ENCODE peak calls at places on chromosomes 12 and 14, in six cellular contexts. W is amygdala, H is upper lobe of left lung, Z is NCI-H1092 treated with DMSO at 0.1 percent for 48 hours, V is SW480, M is NCI-H748 treated with DMSO at 0.1 percent for 48 hours. P is an unnamed sample.

GRCh38 chr14:74954232-74954946 is 1.0 kb downstream of the PGF start:
- DNase-seq in W (no peak), M (peak; percentile 65), Z (peak; percentile 75), H (peak; percentile 78), V (no peak), P (no peak)

GRCh38 chr14:93984987-93985410 is 8.6 kb upstream of the ASB2 start:
- DNase-seq in Z (no peak), W (no peak), M (no peak), V (peak; percentile 81), H (no peak), P (no peak)

GRCh38 chr14:58638231-58639205 is 756 bp downstream of the DACT1 start:
- DNase-seq in W (no peak), M (no peak), Z (peak; percentile 24), V (peak; percentile 16), H (peak; percentile 89), P (no peak)

GRCh38 chr12:38669530-38669929 is 235.9 kb downstream of the CPNE8 start:
- DNase-seq in Z (no peak), V (no peak), H (no peak), W (no peak), M (no peak), P (no peak)

GRCh38 chr14:64763801-64764511 is 59.7 kb downstream of the PLEKHG3 start:
- DNase-seq in V (no peak), M (no peak), Z (peak; percentile 19), H (no peak), W (no peak), P (no peak)

GRCh38 chr14:57846631-57847030 is 19.3 kb downstream of the SLC35F4 start:
- DNase-seq in H (no peak), Z (no peak), V (no peak), W (no peak), M (no peak), P (no peak)

GRCh38 chr12:6919588-6919987 is 5.2 kb downstream of the ENO2 start:
- DNase-seq in V (no peak), H (no peak), Z (no peak), M (no peak), W (no peak), P (no peak)

GRCh38 chr12:10098762-10099161 is at the start of gene CLEC1A:
- DNase-seq in W (no peak), M (no peak), H (peak; percentile 20), V (no peak), Z (no peak), P (no peak)

GRCh38 chr14:89417469-89418225 is 614 bp upstream of the FOXN3 start:
- DNase-seq in M (peak; percentile 57), V (peak; percentile 87), H (no peak), Z (peak; percentile 57), W (peak; percentile 50), P (peak; percentile 67)

GRCh38 chr12:26870491-26871419 is 37.8 kb upstream of the ITPR2 start:
- DNase-seq in V (no peak), M (no peak), Z (peak; percentile 80), W (no peak), H (no peak), P (no peak)

GRCh38 chr12:94109154-94109553 is 39.2 kb upstream of the PLXNC1 start:
- DNase-seq in V (no peak), W (no peak), H (no peak), M (no peak), Z (no peak), P (no peak)

GRCh38 chr12:2268478-2269286 is 215.9 kb downstream of the CACNA1C start:
- DNase-seq in W (no peak), H (no peak), M (no peak), Z (no peak), V (no peak), P (no peak)

GRCh38 chr14:49447725-49448124 is 138.5 kb downstream of the RPS29 start:
- DNase-seq in Z (no peak), H (no peak), W (no peak), M (no peak), V (no peak), P (no peak)

GRCh38 chr12:45342848-45343247 is 127.0 kb downstream of the ANO6 start:
- DNase-seq in Z (no peak), W (no peak), V (no peak), M (no peak), H (no peak), P (no peak)

GRCh38 chr12:130164216-130164542 is 1.9 kb downstream of the FZD10 start:
- DNase-seq in W (no peak), H (no peak), V (no peak), M (no peak), Z (no peak), P (no peak)

GRCh38 chr12:95323204-95323603 is 105.6 kb downstream of the VEZT start:
- DNase-seq in H (no peak), V (no peak), M (no peak), W (no peak), Z (no peak), P (no peak)

GRCh38 chr14:27181304-27181703 is 583.5 kb upstream of the NOVA1 start:
- DNase-seq in H (no peak), Z (no peak), M (no peak), V (no peak), W (no peak), P (no peak)

GRCh38 chr12:5171701-5172100 is 128.0 kb downstream of the KCNA5 start:
- DNase-seq in H (no peak), M (no peak), Z (peak; percentile 23), W (no peak), V (peak; percentile 78), P (no peak)

GRCh38 chr12:17456486-17456885 is 633.5 kb downstream of the RERGL start:
- DNase-seq in W (no peak), M (no peak), H (no peak), V (no peak), Z (no peak), P (no peak)

GRCh38 chr12:53101931-53102781 is 1.1 kb upstream of the SOAT2 start:
- DNase-seq in W (no peak), Z (no peak), H (peak; percentile 65), M (no peak), V (no peak), P (no peak)

GRCh38 chr12:113413488-113413939 is 8.7 kb upstream of the SDSL start:
- DNase-seq in H (no peak), W (no peak), Z (no peak), M (no peak), V (no peak), P (peak; percentile 94)

GRCh38 chr12:29273178-29273843 is 107.7 kb downstream of the ERGIC2 start:
- DNase-seq in W (no peak), M (no peak), H (no peak), Z (no peak), V (no peak), P (no peak)

GRCh38 chr12:124993568-124994434 is at the start of gene BRI3BP:
- DNase-seq in M (peak; percentile 44), H (peak; percentile 96), V (peak; percentile 37), W (no peak), Z (peak; percentile 52), P (peak; percentile 81)

GRCh38 chr12:89707623-89707991 is 1.0 kb downstream of the ATP2B1 start:
- DNase-seq in Z (peak; percentile 34), V (no peak), M (peak; percentile 26), H (peak; percentile 69), W (no peak), P (peak; percentile 49)

GRCh38 chr14:79510659-79511058 is 700.6 kb downstream of the DIO2 start:
- DNase-seq in V (no peak), M (no peak), W (no peak), Z (no peak), H (no peak), P (no peak)

GRCh38 chr14:55077691-55078151 is 26.3 kb downstream of the MAPK1IP1L start:
- DNase-seq in M (no peak), H (no peak), Z (no peak), V (peak; percentile 91), W (no peak), P (no peak)

GRCh38 chr14:101577221-101577909 is 16.1 kb downstream of the DIO3 start:
- DNase-seq in W (no peak), H (no peak), V (no peak), Z (no peak), M (no peak), P (no peak)

GRCh38 chr12:21330682-21331253 is 3.9 kb downstream of the SLCO1A2 start:
- DNase-seq in Z (no peak), M (no peak), W (no peak), V (no peak), H (no peak), P (no peak)

GRCh38 chr12:82896979-82897378 is 210.3 kb downstream of the TMTC2 start:
- DNase-seq in Z (no peak), V (no peak), H (no peak), M (no peak), W (no peak), P (no peak)

GRCh38 chr14:102421366-102422057 is 58.8 kb downstream of the TECPR2 start:
- DNase-seq in H (no peak), W (no peak), Z (no peak), M (no peak), V (no peak), P (peak; percentile 1)

GRCh38 chr12:53726946-53727309 is 324 bp downstream of the CALCOCO1 start:
- DNase-seq in W (no peak), Z (no peak), M (no peak), V (no peak), H (no peak), P (no peak)

GRCh38 chr14:89543420-89543790 is 126.4 kb upstream of the FOXN3 start:
- DNase-seq in H (no peak), V (no peak), Z (no peak), M (no peak), W (no peak), P (no peak)

GRCh38 chr14:24258119-24258518 is 4.9 kb downstream of the TGM1 start:
- DNase-seq in H (no peak), M (no peak), V (no peak), Z (no peak), W (no peak), P (no peak)

P was measured in left lobe of liver.